ENCODE peak calls at places on chromosomes 13 and 19, in five cellular contexts. N, Z, L, R and A are unnamed samples.

GRCh38 chr13:49649963-49650312 is 21.6 kb downstream of the ARL11 start:
- DNase-seq in Z (no peak), L (no peak), N (no peak), R (no peak), A (no peak)

GRCh38 chr13:88908896-88909535 is 1237.8 kb downstream of the SLITRK5 start:
- DNase-seq in Z (no peak), R (no peak), L (no peak), N (no peak), A (no peak)

GRCh38 chr19:5578094-5578846 is 10.5 kb upstream of the TINCR start:
- DNase-seq in L (peak; percentile 38), R (peak; percentile 74), Z (no peak), N (peak; percentile 82), A (peak; percentile 73)

GRCh38 chr19:52613299-52613906 is 24.8 kb downstream of the ZNF83 start:
- DNase-seq in Z (no peak), N (no peak), R (no peak), L (no peak), A (no peak)

GRCh38 chr13:107466326-107466725 is 749.0 kb downstream of the LIG4 start:
- DNase-seq in N (no peak), R (no peak), L (no peak), Z (no peak), A (no peak)

GRCh38 chr13:32142956-32143375 is 111.4 kb downstream of the FRY start:
- DNase-seq in Z (no peak), R (no peak), N (no peak), L (peak; percentile 98), A (no peak)

GRCh38 chr13:65597839-65598818 is 1632.0 kb downstream of the PCDH9 start:
- DNase-seq in R (no peak), Z (no peak), N (no peak), L (no peak), A (no peak)

GRCh38 chr19:18701250-18701608 is 17.7 kb downstream of the CRTC1 start:
- DNase-seq in R (no peak), Z (no peak), L (no peak), N (no peak), A (no peak)

GRCh38 chr19:7926727-7927604 is 1.0 kb upstream of the CTXN1 start:
- DNase-seq in R (no peak), N (peak; percentile 67), Z (no peak), L (no peak), A (no peak)

GRCh38 chr13:33069365-33069764 is 53.1 kb downstream of the KL start:
- DNase-seq in L (no peak), Z (no peak), N (no peak), R (no peak), A (no peak)

GRCh38 chr13:85864963-85865530 is 65.8 kb upstream of the SLITRK6 start:
- DNase-seq in N (no peak), R (no peak), Z (no peak), L (peak; percentile 6), A (no peak)

GRCh38 chr19:7982651-7983099 is 22.8 kb downstream of the ELAVL1 start:
- DNase-seq in N (no peak), R (no peak), L (no peak), Z (no peak), A (no peak)

GRCh38 chr13:25686831-25687495 is 315.2 kb downstream of the ATP8A2 start:
- DNase-seq in L (no peak), Z (no peak), N (no peak), R (no peak), A (no peak)

GRCh38 chr19:27794444-27795042 is 1418.4 kb downstream of the UQCRFS1 start:
- DNase-seq in Z (no peak), L (peak; percentile 16), R (no peak), N (no peak), A (no peak)

GRCh38 chr19:52722062-52723005 is 12.5 kb downstream of the ZNF611 start:
- DNase-seq in R (no peak), N (no peak), Z (no peak), L (no peak), A (no peak)

GRCh38 chr19:17424743-17425365 is 5.0 kb downstream of the MVB12A start:
- DNase-seq in Z (no peak), R (no peak), L (no peak), N (peak; percentile 80), A (no peak)

GRCh38 chr13:77479326-77479725 is 56.2 kb upstream of the SCEL start:
- DNase-seq in L (no peak), N (no peak), R (no peak), Z (no peak), A (no peak)

GRCh38 chr13:114235697-114236096 is 1.0 kb downstream of the CDC16 start:
- DNase-seq in R (no peak), N (no peak), Z (no peak), L (peak; percentile 5), A (no peak)

GRCh38 chr19:42140125-42140754 is 8.0 kb upstream of the POU2F2 start:
- DNase-seq in Z (no peak), N (peak; percentile 76), L (peak; percentile 31), R (no peak), A (peak; percentile 48)

GRCh38 chr13:98327326-98328314 is 150.6 kb upstream of the RNF113B start:
- DNase-seq in R (no peak), N (peak; percentile 47), Z (no peak), L (peak; percentile 88), A (no peak)

GRCh38 chr13:91058066-91058465 is 289.4 kb upstream of the MIR17HG start:
- DNase-seq in L (no peak), R (no peak), Z (no peak), N (no peak), A (no peak)

GRCh38 chr19:30856376-30856775 is 484.2 kb downstream of the ZNF536 start:
- DNase-seq in R (no peak), Z (no peak), N (no peak), L (no peak), A (no peak)

GRCh38 chr13:21833921-21834320 is 163.0 kb downstream of the FGF9 start:
- DNase-seq in Z (no peak), N (no peak), R (no peak), L (no peak), A (no peak)

GRCh38 chr13:108974686-108975085 is 345.3 kb downstream of the MYO16 start:
- DNase-seq in Z (no peak), N (no peak), R (no peak), L (no peak), A (no peak)

GRCh38 chr13:20127563-20128458 is 33.0 kb downstream of the GJA3 start:
- DNase-seq in N (peak; percentile 74), R (peak; percentile 82), L (peak; percentile 53), Z (peak; percentile 82), A (peak; percentile 77)

GRCh38 chr13:33466262-33466661 is 180.7 kb upstream of the STARD13 start:
- DNase-seq in R (no peak), N (no peak), Z (no peak), L (no peak), A (no peak)

GRCh38 chr13:49810464-49810824 is 18.0 kb upstream of the KPNA3 start:
- DNase-seq in L (no peak), Z (no peak), N (no peak), R (no peak), A (no peak)

GRCh38 chr13:113355621-113356020 is 8.3 kb downstream of the GRTP1 start:
- DNase-seq in Z (no peak), N (no peak), R (no peak), L (no peak), A (no peak)

GRCh38 chr13:97568850-97569249 is 134.9 kb downstream of the RAP2A start:
- DNase-seq in N (no peak), Z (no peak), L (no peak), R (no peak), A (peak; percentile 9)

GRCh38 chr13:80399340-80400163 is 58.6 kb upstream of the SPRY2 start:
- DNase-seq in L (no peak), Z (no peak), R (no peak), N (no peak), A (peak; percentile 23)
- TF ChIP-seq EP300 in L (no peak), Z (no peak), R (no peak), N (no peak), A (no peak)

GRCh38 chr19:11091343-11092153 is 2.3 kb downstream of the LDLR start:
- DNase-seq in N (peak; percentile 60), Z (peak; percentile 85), R (peak; percentile 89), L (peak; percentile 94), A (peak; percentile 79)

GRCh38 chr19:11090264-11091032 is 1.2 kb downstream of the LDLR start:
- DNase-seq in Z (peak; percentile 100), N (peak; percentile 98), L (peak; percentile 92), R (peak; percentile 99), A (peak; percentile 99)

GRCh38 chr19:11088508-11089253 is 582 bp upstream of the LDLR start:
- DNase-seq in L (peak; percentile 81), R (peak; percentile 77), N (peak; percentile 72), Z (no peak), A (no peak)

GRCh38 chr19:11087870-11088507 is 1.3 kb upstream of the LDLR start:
- DNase-seq in Z (no peak), L (no peak), N (no peak), R (no peak), A (no peak)

DNA sequence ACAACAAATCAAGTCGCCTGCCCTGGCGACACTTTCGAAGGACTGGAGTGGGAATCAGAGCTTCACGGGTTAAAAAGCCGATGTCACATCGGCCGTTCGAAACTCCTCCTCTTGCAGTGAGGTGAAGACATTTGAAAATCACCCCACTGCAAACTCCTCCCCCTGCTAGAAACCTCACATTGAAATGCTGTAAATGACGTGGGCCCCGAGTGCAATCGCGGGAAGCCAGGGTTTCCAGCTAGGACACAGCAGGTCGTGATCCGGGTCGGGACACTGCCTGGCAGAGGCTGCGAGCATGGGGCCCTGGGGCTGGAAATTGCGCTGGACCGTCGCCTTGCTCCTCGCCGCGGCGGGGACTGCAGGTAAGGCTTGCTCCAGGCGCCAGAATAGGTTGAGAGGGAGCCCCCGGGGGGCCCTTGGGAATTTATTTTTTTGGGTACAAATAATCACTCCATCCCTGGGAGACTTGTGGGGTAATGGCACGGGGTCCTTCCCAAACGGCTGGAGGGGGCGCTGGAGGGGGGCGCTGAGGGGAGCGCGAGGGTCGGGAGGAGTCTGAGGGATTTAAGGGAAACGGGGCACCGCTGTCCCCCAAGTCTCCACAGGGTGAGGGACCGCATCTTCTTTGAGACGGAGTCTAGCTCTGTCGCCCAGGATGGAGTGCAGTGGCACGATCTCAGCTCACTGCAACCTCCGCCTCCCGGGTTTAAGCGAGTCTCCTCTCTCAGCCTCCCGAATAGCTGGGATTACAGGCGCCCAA is at the start of gene LDLR:
- DNase-seq in Z (peak; percentile 95), N (peak; percentile 88), L (peak; percentile 95), R (peak; percentile 92), A (peak; percentile 87)
- H3K4me1 ChIP-seq in Z (peaks cover 80% of the 10 kb centered on the region), N (peaks cover 10% of the 10 kb centered on the region), L (peaks cover 61% of the 10 kb centered on the region), R (peaks cover 63% of the 10 kb centered on the region), A (peaks cover 67% of the 10 kb centered on the region)

GRCh38 chr19:46731007-46731501 is 14.1 kb upstream of the PRKD2 start:
- DNase-seq in L (no peak), R (no peak), Z (no peak), N (no peak), A (no peak)
- TF ChIP-seq EP300 in L (no peak), R (no peak), Z (no peak), N (no peak), A (no peak)

DNA sequence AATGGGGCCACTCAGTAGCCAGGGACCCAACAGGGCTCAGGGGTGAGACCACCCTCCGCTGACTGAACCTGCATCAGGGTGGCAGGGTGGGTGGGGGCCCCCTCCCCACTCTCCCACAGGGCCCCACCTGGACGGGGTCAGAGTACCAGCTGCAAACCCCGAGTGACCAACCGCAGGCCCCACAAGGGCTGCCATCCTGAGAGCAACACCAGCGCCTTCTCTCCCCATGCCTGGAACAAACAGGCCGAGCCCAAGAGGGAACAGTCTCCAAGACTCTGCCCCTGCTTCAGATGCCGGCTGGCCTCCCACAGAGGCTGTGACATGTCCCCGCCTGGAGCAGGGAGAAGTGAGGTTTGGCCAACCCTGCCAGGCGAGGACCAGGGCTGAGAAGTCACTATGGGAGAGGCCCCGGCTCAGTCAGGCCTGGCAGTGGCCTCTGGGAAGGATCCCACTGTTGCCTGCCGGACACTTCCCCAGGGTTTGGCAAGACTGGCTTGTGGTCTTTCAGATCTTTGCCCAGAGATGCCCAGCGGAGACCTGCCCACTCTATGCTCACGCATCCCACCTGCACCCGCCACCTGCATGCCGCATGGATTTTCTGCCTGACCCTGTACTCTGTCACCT is 27.2 kb downstream of the MPND start:
- DNase-seq in R (no peak), L (no peak), Z (no peak), N (no peak), A (no peak)
- H3K4me1 ChIP-seq in R (peaks cover 87% of the 10 kb centered on the region), L (peaks cover 21% of the 10 kb centered on the region), Z (peaks cover 85% of the 10 kb centered on the region), N (peaks cover 50% of the 10 kb centered on the region), A (peaks cover 63% of the 10 kb centered on the region)